ENCODE peak calls at places on chromosomes 1 and 21, in eight cellular contexts. C is sigmoid colon, H is IMR-90, J is brain microvascular endothelial cell, V is pancreas, T is Peyer's patch, E is tibial artery, N is psoas muscle. Z is an unnamed sample.

GRCh38 chr1:159867322-159868064 is 5.0 kb upstream of the VSIG8 start:
- DNase-seq in C (no peak), H (no peak), J (no peak), V (peak; percentile 65), T (peak; percentile 88), E (no peak), N (no peak), Z (peak; percentile 51)

GRCh38 chr1:180098242-180098995 is 56.2 kb upstream of the QSOX1 start:
- DNase-seq in C (peak; percentile 79), H (peak; percentile 95), J (peak; percentile 53), V (no peak), T (no peak), E (no peak), N (no peak), Z (no peak)

GRCh38 chr1:54945393-54945936 is 35.0 kb upstream of the TMEM61 start:
- DNase-seq in C (no peak), H (no peak), J (no peak), V (peak; percentile 18), T (peak; percentile 93), E (no peak), N (no peak), Z (no peak)

GRCh38 chr1:119947468-119947867 is 51.2 kb upstream of the ADAM30 start:
- DNase-seq in C (no peak), H (peak; percentile 95), J (peak; percentile 37), V (no peak), T (no peak), E (no peak), N (no peak), Z (peak; percentile 2)

GRCh38 chr1:201887116-201887866 is 1.4 kb upstream of the SHISA4 start:
- DNase-seq in C (no peak), H (no peak), J (no peak), V (no peak), T (no peak), E (peak; percentile 41), N (no peak), Z (no peak)

GRCh38 chr1:109791495-109792040 is 27.8 kb upstream of the EPS8L3 start:
- DNase-seq in C (peak; percentile 63), H (no peak), J (no peak), V (no peak), T (peak; percentile 41), E (peak; percentile 55), N (peak; percentile 45), Z (no peak)

GRCh38 chr1:3312894-3313578 is 141.4 kb upstream of the ARHGEF16 start:
- DNase-seq in C (peak; percentile 98), H (peak; percentile 99), J (peak; percentile 99), V (peak; percentile 72), T (peak; percentile 85), E (peak; percentile 99), N (peak; percentile 93), Z (peak; percentile 88)

GRCh38 chr1:201266774-201267173 is 16.5 kb upstream of the PKP1 start:
- DNase-seq in C (no peak), H (peak; percentile 95), J (peak; percentile 86), V (no peak), T (peak; percentile 50), E (no peak), N (no peak), Z (peak; percentile 87)

GRCh38 chr1:205042911-205043806 is at the start of gene CNTN2:
- DNase-seq in C (no peak), H (no peak), J (no peak), V (no peak), T (no peak), E (no peak), N (no peak), Z (no peak)

GRCh38 chr1:243489164-243489527 is 233.3 kb downstream of the SDCCAG8 start:
- DNase-seq in C (no peak), H (no peak), J (no peak), V (no peak), T (no peak), E (no peak), N (no peak), Z (no peak)

GRCh38 chr1:201192478-201192804 is 1.8 kb downstream of the IGFN1 start:
- DNase-seq in C (no peak), H (no peak), J (no peak), V (no peak), T (no peak), E (no peak), N (no peak), Z (no peak)

GRCh38 chr1:40922969-40923368 is 56.5 kb upstream of the CTPS1 start:
- DNase-seq in C (peak; percentile 43), H (no peak), J (no peak), V (no peak), T (peak; percentile 23), E (no peak), N (no peak), Z (no peak)

GRCh38 chr21:21063828-21064227 is 65.6 kb downstream of the NCAM2 start:
- DNase-seq in C (no peak), H (no peak), J (no peak), V (no peak), T (no peak), E (no peak), N (no peak), Z (no peak)

GRCh38 chr1:213049232-213049631 is 1.8 kb upstream of the RPS6KC1 start:
- DNase-seq in C (no peak), H (no peak), J (no peak), V (no peak), T (no peak), E (no peak), N (no peak), Z (no peak)

GRCh38 chr1:25820247-25821111 is 725 bp downstream of the MTFR1L start:
- DNase-seq in C (peak; percentile 77), H (peak; percentile 61), J (peak; percentile 38), V (no peak), T (peak; percentile 89), E (peak; percentile 73), N (peak; percentile 68), Z (no peak)

GRCh38 chr1:94205639-94206038 is 31.7 kb downstream of the ARHGAP29 start:
- DNase-seq in C (no peak), H (no peak), J (no peak), V (no peak), T (no peak), E (no peak), N (no peak), Z (no peak)

GRCh38 chr1:247854899-247855545 is 2.0 kb upstream of the TRIM58 start:
- DNase-seq in C (no peak), H (no peak), J (no peak), V (no peak), T (no peak), E (no peak), N (no peak), Z (no peak)

GRCh38 chr21:34884346-34884929 is 164.7 kb downstream of the RUNX1 start:
- DNase-seq in C (no peak), H (no peak), J (no peak), V (no peak), T (no peak), E (no peak), N (no peak), Z (no peak)

DNA sequence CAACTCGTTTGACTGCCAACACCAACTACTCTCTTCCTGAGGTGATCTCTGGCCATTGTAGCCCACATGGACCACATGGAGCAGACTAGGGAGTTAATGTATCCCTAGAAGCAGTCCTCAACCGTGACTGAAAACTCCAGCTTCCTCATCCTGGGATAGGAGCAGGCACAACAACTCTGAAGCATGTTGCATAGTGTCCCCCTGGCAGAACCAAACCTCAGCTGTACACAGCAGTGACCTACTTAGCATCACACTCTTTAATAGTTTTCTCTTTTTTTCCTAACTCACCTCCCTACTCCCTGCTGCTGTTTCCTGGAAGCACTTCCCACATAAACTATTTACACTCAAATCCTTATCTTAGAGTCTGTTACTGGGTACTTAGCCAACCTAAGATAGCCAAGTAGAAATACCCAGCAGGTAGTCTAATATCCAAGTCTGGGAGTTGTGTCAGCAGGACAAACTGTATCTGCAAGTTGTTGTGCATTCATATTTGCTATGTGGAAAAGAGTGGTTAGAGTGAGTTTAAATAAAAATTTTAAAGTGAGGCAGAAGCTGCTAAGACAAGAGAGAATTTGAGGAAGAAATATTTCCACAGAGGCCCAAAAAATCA is 228.8 kb downstream of the LTN1 start:
- DNase-seq in C (no peak), H (no peak), J (no peak), V (no peak), T (no peak), E (no peak), N (no peak), Z (no peak)
- H3K4me3 ChIP-seq in C (no peak overlapping the region), H (no peak overlapping the region), J (no peak overlapping the region), V (no peak overlapping the region), T (no peak overlapping the region), E (no peak overlapping the region), N (no peak overlapping the region), Z (no peak overlapping the region)

GRCh38 chr1:15584489-15585363 is at the start of gene AGMAT:
- DNase-seq in C (no peak), H (no peak), J (peak; percentile 17), V (peak; percentile 27), T (peak; percentile 79), E (no peak), N (peak; percentile 63), Z (no peak)
- TF ChIP-seq CTCF in C (no peak), H (peak; percentile 19), J (peak; percentile 66), V (no peak), T (peak; percentile 33), E (peak; percentile 9), N (peak; percentile 29), Z (peak; percentile 56)

GRCh38 chr1:43366179-43366578 is 1.6 kb downstream of the ELOVL1 start:
- DNase-seq in C (no peak), H (no peak), J (no peak), V (peak; percentile 51), T (peak; percentile 87), E (no peak), N (no peak), Z (no peak)

GRCh38 chr1:43366601-43367025 is 1.2 kb downstream of the ELOVL1 start:
- DNase-seq in C (no peak), H (no peak), J (no peak), V (no peak), T (no peak), E (no peak), N (no peak), Z (no peak)

GRCh38 chr1:43363283-43363934 is 4.4 kb downstream of the ELOVL1 start:
- DNase-seq in C (no peak), H (no peak), J (no peak), V (no peak), T (peak; percentile 80), E (no peak), N (no peak), Z (no peak)

GRCh38 chr1:43365678-43366077 is 2.1 kb downstream of the ELOVL1 start:
- DNase-seq in C (no peak), H (no peak), J (no peak), V (no peak), T (no peak), E (no peak), N (no peak), Z (no peak)

GRCh38 chr1:43363935-43364525 is 3.8 kb downstream of the ELOVL1 start:
- DNase-seq in C (no peak), H (no peak), J (no peak), V (no peak), T (no peak), E (no peak), N (no peak), Z (no peak)
- H3K36me3 ChIP-seq in C (peaks cover 12% of the 10 kb centered on the region), H (peaks cover 47% of the 10 kb centered on the region), J (peaks cover 36% of the 10 kb centered on the region), V (peaks cover 5% of the 10 kb centered on the region), T (peaks cover 50% of the 10 kb centered on the region), E (peaks cover 55% of the 10 kb centered on the region), N (peaks cover 4% of the 10 kb centered on the region), Z (no peaks in the 10 kb centered on the region)

DNA sequence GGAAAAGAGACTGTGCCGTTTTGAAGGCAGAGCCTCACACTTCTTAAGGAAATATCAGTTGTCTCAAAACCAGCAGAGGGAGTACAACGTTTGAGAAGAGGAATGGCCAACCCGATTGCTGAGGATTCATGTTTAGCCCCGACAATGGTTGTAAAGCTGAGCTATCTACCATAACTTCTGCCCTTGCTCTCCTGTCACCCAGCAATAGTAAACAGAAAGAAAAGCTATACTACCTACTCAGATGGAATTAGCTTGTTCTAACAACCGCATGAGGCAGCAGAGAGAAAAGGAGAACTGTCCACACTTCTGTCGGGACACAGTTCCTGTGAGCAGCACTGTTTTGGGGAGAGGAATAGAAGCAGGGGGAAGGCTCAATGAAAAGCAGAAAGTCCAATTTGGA is 91.2 kb downstream of the SLC45A1 start:
- DNase-seq in C (no peak), H (peak; percentile 81), J (peak; percentile 55), V (no peak), T (no peak), E (no peak), N (no peak), Z (no peak)
- H3K4me3 ChIP-seq in C (peak overlapping the region; percentile 5), H (no peak overlapping the region), J (no peak overlapping the region), V (no peak overlapping the region), T (no peak overlapping the region), E (peak overlapping the region; percentile 0), N (peak overlapping the region; percentile 22), Z (no peak overlapping the region)

Z was measured in kidney epithelial cell.